ENCODE peak calls at places on chromosomes 13 and 19, in four cellular contexts. B is heart right ventricle, Z is IMR-90, S is GM23338. R is an unnamed sample. For H3K4me1 and H3K36me3, the result is how much of the 10 kb centered on the place peaks cover.

GRCh38 chr13:110521946-110522345 is 39.6 kb downstream of the RAB20 start:
- DNase-seq in B (no peak), S (no peak), Z (no peak), R (no peak)

GRCh38 chr19:51001495-51001894 is at the start of gene KLK8:
- DNase-seq in Z (no peak), S (peak), B (no peak), R (peak)

GRCh38 chr13:109111141-109111540 is 481.7 kb downstream of the MYO16 start:
- DNase-seq in Z (no peak), B (no peak), S (no peak), R (no peak)

GRCh38 chr13:46756977-46757376 is 40.0 kb downstream of the ESD start:
- DNase-seq in Z (peak), B (no peak), S (no peak), R (no peak)

GRCh38 chr13:108213946-108214345 is 1.4 kb downstream of the LIG4 start:
- DNase-seq in B (no peak), Z (peak), S (no peak), R (no peak)

GRCh38 chr13:38821753-38822551 is 135.1 kb downstream of the FREM2 start:
- DNase-seq in Z (no peak), B (no peak), S (no peak), R (no peak)

GRCh38 chr19:604355-604754 is 14.7 kb downstream of the HCN2 start:
- DNase-seq in S (no peak), B (no peak), Z (no peak), R (no peak)

GRCh38 chr13:113403255-113404104 is 39.5 kb upstream of the GRTP1 start:
- DNase-seq in Z (no peak), B (no peak), S (no peak), R (peak)

GRCh38 chr19:56091066-56091490 is 30.0 kb downstream of the ZNF787 start:
- DNase-seq in Z (peak), S (no peak), B (no peak), R (no peak)

GRCh38 chr19:8821748-8822241 is 10.3 kb downstream of the ZNF558 start:
- DNase-seq in B (no peak), S (no peak), Z (no peak), R (no peak)

GRCh38 chr13:80924596-80924995 is 583.7 kb upstream of the SPRY2 start:
- DNase-seq in B (no peak), S (no peak), Z (no peak), R (no peak)

GRCh38 chr19:29006057-29006735 is 206.8 kb downstream of the UQCRFS1 start:
- DNase-seq in B (no peak), S (no peak), Z (peak), R (no peak)

GRCh38 chr13:41130356-41130755 is 2.2 kb downstream of the KBTBD6 start:
- DNase-seq in B (no peak), Z (peak), S (no peak), R (no peak)

GRCh38 chr13:108597943-108598342 is 31.5 kb upstream of the MYO16 start:
- DNase-seq in Z (no peak), B (no peak), S (no peak), R (no peak)

GRCh38 chr19:35560271-35560670 is 3.2 kb downstream of the ATP4A start:
- DNase-seq in Z (no peak), S (no peak), B (no peak), R (no peak)

GRCh38 chr19:41225238-41226052 is 6.4 kb downstream of the AXL start:
- DNase-seq in S (peak), Z (peak), B (no peak), R (no peak)

GRCh38 chr19:24057144-24057543 is 29.8 kb upstream of the ZNF254 start:
- DNase-seq in B (no peak), Z (no peak), S (no peak), R (no peak)

GRCh38 chr19:47991191-47991808 is 670 bp downstream of the BSPH1 start:
- DNase-seq in B (no peak), Z (no peak), S (no peak), R (no peak)

GRCh38 chr19:51830263-51830662 is 35.3 kb downstream of the FPR3 start:
- DNase-seq in S (no peak), Z (no peak), B (no peak), R (no peak)

GRCh38 chr13:102138635-102139225 is 263.1 kb downstream of the FGF14 start:
- DNase-seq in S (no peak), B (no peak), Z (peak), R (no peak)

GRCh38 chr13:40464991-40465390 is 201.4 kb downstream of the FOXO1 start:
- DNase-seq in Z (no peak), S (no peak), B (no peak), R (no peak)

GRCh38 chr13:63910406-63910957 is 2494.8 kb upstream of the PCDH20 start:
- DNase-seq in B (no peak), Z (peak), S (peak), R (peak)

GRCh38 chr19:7789447-7789846 is 26.4 kb downstream of the CLEC4M start:
- DNase-seq in Z (no peak), S (peak), B (no peak), R (peak)

GRCh38 chr13:75825599-75825998 is 189.5 kb downstream of the LMO7 start:
- DNase-seq in Z (no peak), S (no peak), B (no peak), R (no peak)
- H3K4me1 ChIP-seq in Z (under half), S (under half), B (under half), R (under half)

GRCh38 chr13:97977982-97978381 is 24.5 kb downstream of the IPO5 start:
- DNase-seq in Z (no peak), S (no peak), B (no peak), R (no peak)
- H3K27ac ChIP-seq in Z (no peak), S (peak), B (no peak), R (no peak)

GRCh38 chr19:49833594-49833993 is 15.5 kb downstream of the MED25 start:
- DNase-seq in S (no peak), B (no peak), Z (no peak), R (no peak)
- H3K36me3 ChIP-seq in S (under half), B (half or more), Z (half or more), R (under half)

DNA sequence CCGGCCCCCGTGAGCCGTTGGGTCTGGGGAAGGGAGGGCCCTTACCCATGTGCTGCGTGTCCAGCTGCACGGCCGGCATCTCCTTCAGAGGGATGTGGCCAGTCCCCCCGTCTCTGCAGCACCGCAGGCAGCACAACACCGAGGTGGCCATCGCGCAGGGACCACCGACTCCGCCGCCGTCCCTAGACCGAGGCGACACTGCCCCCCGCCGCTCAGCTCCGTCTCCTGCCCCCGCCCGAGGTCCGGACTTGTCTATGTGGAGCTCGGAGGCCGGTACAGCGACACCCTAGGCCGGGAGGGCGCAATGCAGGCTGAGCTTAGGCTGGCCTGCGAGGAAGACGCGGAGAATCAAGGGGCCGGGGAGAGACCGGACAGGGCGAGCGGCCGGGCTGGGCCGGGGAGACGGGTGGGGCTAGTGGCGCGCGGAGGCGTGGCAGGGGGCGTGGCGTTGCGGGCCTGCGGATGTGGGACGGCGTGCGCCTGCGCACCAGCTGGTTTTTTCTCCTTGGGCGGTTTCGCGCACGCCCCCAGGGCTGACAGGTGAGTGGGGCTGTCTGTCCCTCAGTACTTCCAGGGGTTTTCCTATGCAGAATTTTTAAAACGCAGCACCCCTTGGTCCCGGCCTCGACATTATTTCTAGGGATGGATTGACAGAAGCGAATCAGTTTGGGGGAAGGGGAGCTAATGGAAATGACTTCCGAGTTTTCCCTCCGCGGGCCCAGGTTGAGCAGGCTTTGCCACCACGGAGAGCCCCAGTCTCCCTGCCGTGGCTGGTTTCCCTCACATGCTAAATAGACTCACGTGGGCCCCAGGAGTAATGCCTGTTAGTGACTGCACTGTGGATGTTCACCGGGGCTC is at the start of gene SPRYD7:
- DNase-seq in S (peak), Z (peak), B (peak), R (peak)
- H3K4me1 ChIP-seq in S (under half), Z (under half), B (under half), R (under half)

DNA sequence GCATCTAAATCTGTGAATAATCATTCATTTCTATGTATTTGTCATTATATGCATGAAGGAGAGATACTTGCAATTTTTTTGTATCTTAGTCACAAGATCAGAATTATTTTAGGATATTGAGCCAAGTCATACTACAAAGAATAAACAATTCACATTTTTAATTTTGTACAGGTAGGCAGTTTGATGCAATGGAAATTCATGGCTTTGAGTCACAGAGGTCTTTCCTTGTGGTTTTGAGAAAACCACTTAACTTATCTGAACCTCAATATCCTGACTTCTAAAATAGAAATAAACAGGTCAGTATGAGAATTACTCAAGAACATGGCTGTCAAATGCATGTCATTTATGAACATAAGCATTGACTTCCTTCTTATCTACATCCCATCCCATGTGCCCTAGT is 221.4 kb upstream of the SLC10A2 start:
- DNase-seq in S (no peak), Z (no peak), B (no peak), R (no peak)
- H3K27ac ChIP-seq in S (no peak), Z (no peak), B (no peak), R (no peak)

GRCh38 chr13:106515635-106516254 is 19.7 kb downstream of the EFNB2 start:
- DNase-seq in S (no peak), Z (no peak), B (no peak), R (no peak)
- H3K36me3 ChIP-seq in S (under half), Z (under half), B (under half), R (under half)

GRCh38 chr13:98537740-98538139 is 39.2 kb downstream of the STK24 start:
- DNase-seq in S (no peak), Z (no peak), B (no peak), R (no peak)
- H3K4me1 ChIP-seq in S (under half), Z (under half), B (half or more), R (under half)